ENCODE peak calls at places on chromosomes 12 and 14, in six cellular contexts. One of them, this sample, is unnamed.

GRCh38 chr12:50707396-50707795 is 56.5 kb upstream of the ATF1 start:
- DNase-seq in fibroblast of the aortic adventitia: no peak
- DNase-seq in adrenal gland: no peak
- DNase-seq in cardiac fibroblast: no peak
- DNase-seq in A673: no peak
- DNase-seq in AG10803: no peak
- DNase-seq in this sample: no peak

GRCh38 chr14:60304509-60304908 is 55.5 kb downstream of the PPM1A start:
- DNase-seq in fibroblast of the aortic adventitia: no peak
- DNase-seq in adrenal gland: no peak
- DNase-seq in cardiac fibroblast: no peak
- DNase-seq in A673: no peak
- DNase-seq in AG10803: no peak
- DNase-seq in this sample: no peak

GRCh38 chr12:19298837-19299605 is 140.3 kb upstream of the AEBP2 start:
- DNase-seq in fibroblast of the aortic adventitia: peak; percentile 32
- DNase-seq in adrenal gland: no peak
- DNase-seq in cardiac fibroblast: peak; percentile 12
- DNase-seq in A673: no peak
- DNase-seq in AG10803: no peak
- DNase-seq in this sample: no peak

GRCh38 chr12:20444595-20445170 is 76.3 kb downstream of the PDE3A start:
- DNase-seq in fibroblast of the aortic adventitia: no peak
- DNase-seq in adrenal gland: no peak
- DNase-seq in cardiac fibroblast: no peak
- DNase-seq in A673: peak; percentile 3
- DNase-seq in AG10803: no peak
- DNase-seq in this sample: no peak

GRCh38 chr14:56120091-56120632 is 2.0 kb downstream of the PELI2 start:
- DNase-seq in fibroblast of the aortic adventitia: peak; percentile 74
- DNase-seq in adrenal gland: no peak
- DNase-seq in cardiac fibroblast: peak; percentile 53
- DNase-seq in A673: peak; percentile 48
- DNase-seq in AG10803: peak; percentile 54
- DNase-seq in this sample: peak; percentile 6

GRCh38 chr14:30333934-30334333 is 225.0 kb upstream of the G2E3 start:
- DNase-seq in fibroblast of the aortic adventitia: peak; percentile 35
- DNase-seq in adrenal gland: no peak
- DNase-seq in cardiac fibroblast: peak; percentile 3
- DNase-seq in A673: no peak
- DNase-seq in AG10803: no peak
- DNase-seq in this sample: peak; percentile 1

GRCh38 chr12:121114806-121115205 is 17.9 kb upstream of the P2RX7 start:
- DNase-seq in fibroblast of the aortic adventitia: no peak
- DNase-seq in adrenal gland: no peak
- DNase-seq in cardiac fibroblast: no peak
- DNase-seq in A673: no peak
- DNase-seq in AG10803: no peak
- DNase-seq in this sample: no peak

GRCh38 chr12:6563448-6564050 is 4.5 kb downstream of the NOP2 start:
- DNase-seq in fibroblast of the aortic adventitia: peak; percentile 59
- DNase-seq in adrenal gland: peak; percentile 72
- DNase-seq in cardiac fibroblast: peak; percentile 64
- DNase-seq in A673: peak; percentile 71
- DNase-seq in AG10803: peak; percentile 41
- DNase-seq in this sample: no peak

GRCh38 chr12:104964167-104964566 is 6.1 kb upstream of the SLC41A2 start:
- DNase-seq in fibroblast of the aortic adventitia: no peak
- DNase-seq in adrenal gland: no peak
- DNase-seq in cardiac fibroblast: no peak
- DNase-seq in A673: no peak
- DNase-seq in AG10803: no peak
- DNase-seq in this sample: no peak

GRCh38 chr14:93033983-93034670 is 81.6 kb downstream of the ITPK1 start:
- DNase-seq in fibroblast of the aortic adventitia: no peak
- DNase-seq in adrenal gland: no peak
- DNase-seq in cardiac fibroblast: no peak
- DNase-seq in A673: peak; percentile 19
- DNase-seq in AG10803: no peak
- DNase-seq in this sample: no peak

GRCh38 chr14:89848165-89848564 is 106.4 kb downstream of the EFCAB11 start:
- DNase-seq in fibroblast of the aortic adventitia: peak; percentile 50
- DNase-seq in adrenal gland: no peak
- DNase-seq in cardiac fibroblast: peak; percentile 47
- DNase-seq in A673: no peak
- DNase-seq in AG10803: peak; percentile 36
- DNase-seq in this sample: no peak

GRCh38 chr12:82415402-82415801 is 57.1 kb downstream of the METTL25 start:
- DNase-seq in fibroblast of the aortic adventitia: peak; percentile 4
- DNase-seq in adrenal gland: no peak
- DNase-seq in cardiac fibroblast: peak; percentile 60
- DNase-seq in A673: no peak
- DNase-seq in AG10803: peak; percentile 26
- DNase-seq in this sample: no peak

GRCh38 chr14:43215524-43215923 is 1291.6 kb downstream of the FSCB start:
- DNase-seq in fibroblast of the aortic adventitia: no peak
- DNase-seq in adrenal gland: no peak
- DNase-seq in cardiac fibroblast: no peak
- DNase-seq in A673: no peak
- DNase-seq in AG10803: no peak
- DNase-seq in this sample: no peak

GRCh38 chr12:98291828-98292227 is 223.6 kb upstream of the TMPO start:
- DNase-seq in fibroblast of the aortic adventitia: no peak
- DNase-seq in adrenal gland: no peak
- DNase-seq in cardiac fibroblast: no peak
- DNase-seq in A673: no peak
- DNase-seq in AG10803: no peak
- DNase-seq in this sample: no peak

GRCh38 chr14:101970830-101971400 is 6.5 kb downstream of the DYNC1H1 start:
- DNase-seq in fibroblast of the aortic adventitia: no peak
- DNase-seq in adrenal gland: no peak
- DNase-seq in cardiac fibroblast: no peak
- DNase-seq in A673: no peak
- DNase-seq in AG10803: no peak
- DNase-seq in this sample: no peak

GRCh38 chr14:97262336-97262735 is 465.2 kb downstream of the VRK1 start:
- DNase-seq in fibroblast of the aortic adventitia: no peak
- DNase-seq in adrenal gland: no peak
- DNase-seq in cardiac fibroblast: no peak
- DNase-seq in A673: no peak
- DNase-seq in AG10803: no peak
- DNase-seq in this sample: no peak

GRCh38 chr14:20302042-20302761 is 3.5 kb downstream of the TTC5 start:
- DNase-seq in fibroblast of the aortic adventitia: peak; percentile 25
- DNase-seq in adrenal gland: no peak
- DNase-seq in cardiac fibroblast: peak; percentile 51
- DNase-seq in A673: no peak
- DNase-seq in AG10803: peak; percentile 20
- DNase-seq in this sample: peak; percentile 19

GRCh38 chr14:20794644-20795369 is 7.8 kb downstream of the RNASE1 start:
- DNase-seq in fibroblast of the aortic adventitia: no peak
- DNase-seq in adrenal gland: no peak
- DNase-seq in cardiac fibroblast: no peak
- DNase-seq in A673: no peak
- DNase-seq in AG10803: peak; percentile 24
- DNase-seq in this sample: no peak

GRCh38 chr12:65492997-65493892 is 214.8 kb downstream of the MSRB3 start:
- DNase-seq in fibroblast of the aortic adventitia: no peak
- DNase-seq in adrenal gland: no peak
- DNase-seq in cardiac fibroblast: no peak
- DNase-seq in A673: no peak
- DNase-seq in AG10803: peak; percentile 55
- DNase-seq in this sample: no peak

GRCh38 chr14:89746654-89747053 is 207.9 kb downstream of the EFCAB11 start:
- DNase-seq in fibroblast of the aortic adventitia: no peak
- DNase-seq in adrenal gland: no peak
- DNase-seq in cardiac fibroblast: no peak
- DNase-seq in A673: no peak
- DNase-seq in AG10803: no peak
- DNase-seq in this sample: no peak

GRCh38 chr12:61011767-61012423 is 1248.3 kb upstream of the USP15 start:
- DNase-seq in fibroblast of the aortic adventitia: no peak
- DNase-seq in adrenal gland: no peak
- DNase-seq in cardiac fibroblast: no peak
- DNase-seq in A673: no peak
- DNase-seq in AG10803: no peak
- DNase-seq in this sample: no peak

GRCh38 chr12:23803547-23803946 is 145.9 kb downstream of the SOX5 start:
- DNase-seq in fibroblast of the aortic adventitia: no peak
- DNase-seq in adrenal gland: no peak
- DNase-seq in cardiac fibroblast: no peak
- DNase-seq in A673: peak; percentile 6
- DNase-seq in AG10803: no peak
- DNase-seq in this sample: no peak

GRCh38 chr12:41515953-41516352 is 327.8 kb downstream of the PDZRN4 start:
- DNase-seq in fibroblast of the aortic adventitia: no peak
- DNase-seq in adrenal gland: no peak
- DNase-seq in cardiac fibroblast: no peak
- DNase-seq in A673: no peak
- DNase-seq in AG10803: no peak
- DNase-seq in this sample: no peak

GRCh38 chr12:51269174-51270066 is 795 bp downstream of the SMAGP start:
- DNase-seq in fibroblast of the aortic adventitia: peak; percentile 49
- DNase-seq in adrenal gland: peak; percentile 52
- DNase-seq in cardiac fibroblast: peak; percentile 43
- DNase-seq in A673: peak; percentile 19
- DNase-seq in AG10803: peak; percentile 29
- DNase-seq in this sample: peak; percentile 28

GRCh38 chr14:96362071-96362964 is 823 bp downstream of the ATG2B start:
- DNase-seq in fibroblast of the aortic adventitia: peak; percentile 40
- DNase-seq in adrenal gland: peak; percentile 29
- DNase-seq in cardiac fibroblast: peak; percentile 56
- DNase-seq in A673: peak; percentile 41
- DNase-seq in AG10803: peak; percentile 25
- DNase-seq in this sample: peak; percentile 64

GRCh38 chr12:123077298-123078113 is 73.4 kb downstream of the PITPNM2 start:
- DNase-seq in fibroblast of the aortic adventitia: no peak
- DNase-seq in adrenal gland: no peak
- DNase-seq in cardiac fibroblast: no peak
- DNase-seq in A673: no peak
- DNase-seq in AG10803: no peak
- DNase-seq in this sample: no peak

GRCh38 chr12:92255741-92256140 is 110.1 kb upstream of the BTG1 start:
- DNase-seq in fibroblast of the aortic adventitia: no peak
- DNase-seq in adrenal gland: no peak
- DNase-seq in cardiac fibroblast: no peak
- DNase-seq in A673: no peak
- DNase-seq in AG10803: no peak
- DNase-seq in this sample: no peak

GRCh38 chr12:103469716-103470115 is 26.1 kb downstream of the C12orf42 start:
- DNase-seq in fibroblast of the aortic adventitia: no peak
- DNase-seq in adrenal gland: no peak
- DNase-seq in cardiac fibroblast: no peak
- DNase-seq in A673: no peak
- DNase-seq in AG10803: no peak
- DNase-seq in this sample: no peak

GRCh38 chr12:18564306-18564705 is 173.5 kb downstream of the PLCZ1 start:
- DNase-seq in fibroblast of the aortic adventitia: no peak
- DNase-seq in adrenal gland: no peak
- DNase-seq in cardiac fibroblast: no peak
- DNase-seq in A673: no peak
- DNase-seq in AG10803: no peak
- DNase-seq in this sample: no peak

GRCh38 chr12:87779016-87779415 is 250.2 kb downstream of the C12orf50 start:
- DNase-seq in fibroblast of the aortic adventitia: no peak
- DNase-seq in adrenal gland: no peak
- DNase-seq in cardiac fibroblast: peak; percentile 49
- DNase-seq in A673: no peak
- DNase-seq in AG10803: no peak
- DNase-seq in this sample: no peak
- H3K4me3 ChIP-seq in fibroblast of the aortic adventitia: no peak overlapping the region
- H3K4me3 ChIP-seq in adrenal gland: no peak overlapping the region
- H3K4me3 ChIP-seq in cardiac fibroblast: no peak overlapping the region
- H3K4me3 ChIP-seq in A673: no peak overlapping the region
- H3K4me3 ChIP-seq in AG10803: no peak overlapping the region
- H3K4me3 ChIP-seq in this sample: no peak overlapping the region

GRCh38 chr14:23953464-23954278 is at the start of gene DHRS4:
- DNase-seq in fibroblast of the aortic adventitia: peak; percentile 81
- DNase-seq in adrenal gland: peak; percentile 84
- DNase-seq in cardiac fibroblast: peak; percentile 82
- DNase-seq in A673: peak; percentile 85
- DNase-seq in AG10803: peak; percentile 79
- DNase-seq in this sample: peak; percentile 77

GRCh38 chr14:23950411-23951135 is 3.0 kb upstream of the DHRS4 start:
- DNase-seq in fibroblast of the aortic adventitia: no peak
- DNase-seq in adrenal gland: no peak
- DNase-seq in cardiac fibroblast: no peak
- DNase-seq in A673: no peak
- DNase-seq in AG10803: no peak
- DNase-seq in this sample: no peak

GRCh38 chr14:23951590-23952143 is 1.9 kb upstream of the DHRS4 start:
- DNase-seq in fibroblast of the aortic adventitia: no peak
- DNase-seq in adrenal gland: no peak
- DNase-seq in cardiac fibroblast: no peak
- DNase-seq in A673: no peak
- DNase-seq in AG10803: no peak
- DNase-seq in this sample: no peak
- TF ChIP-seq CTCF in fibroblast of the aortic adventitia: no peak
- TF ChIP-seq CTCF in adrenal gland: no peak
- TF ChIP-seq CTCF in cardiac fibroblast: no peak
- TF ChIP-seq CTCF in A673: peak; percentile 18
- TF ChIP-seq CTCF in AG10803: peak; percentile 3
- TF ChIP-seq CTCF in this sample: no peak

GRCh38 chr14:37587881-37588666 is 7.0 kb downstream of the FOXA1 start:
- DNase-seq in fibroblast of the aortic adventitia: no peak
- DNase-seq in adrenal gland: no peak
- DNase-seq in cardiac fibroblast: no peak
- DNase-seq in A673: no peak
- DNase-seq in AG10803: no peak
- DNase-seq in this sample: no peak
- H3K4me3 ChIP-seq in fibroblast of the aortic adventitia: no peak overlapping the region
- H3K4me3 ChIP-seq in adrenal gland: no peak overlapping the region
- H3K4me3 ChIP-seq in cardiac fibroblast: no peak overlapping the region
- H3K4me3 ChIP-seq in A673: peak overlapping the region; percentile 19
- H3K4me3 ChIP-seq in AG10803: no peak overlapping the region
- H3K4me3 ChIP-seq in this sample: no peak overlapping the region

DNA sequence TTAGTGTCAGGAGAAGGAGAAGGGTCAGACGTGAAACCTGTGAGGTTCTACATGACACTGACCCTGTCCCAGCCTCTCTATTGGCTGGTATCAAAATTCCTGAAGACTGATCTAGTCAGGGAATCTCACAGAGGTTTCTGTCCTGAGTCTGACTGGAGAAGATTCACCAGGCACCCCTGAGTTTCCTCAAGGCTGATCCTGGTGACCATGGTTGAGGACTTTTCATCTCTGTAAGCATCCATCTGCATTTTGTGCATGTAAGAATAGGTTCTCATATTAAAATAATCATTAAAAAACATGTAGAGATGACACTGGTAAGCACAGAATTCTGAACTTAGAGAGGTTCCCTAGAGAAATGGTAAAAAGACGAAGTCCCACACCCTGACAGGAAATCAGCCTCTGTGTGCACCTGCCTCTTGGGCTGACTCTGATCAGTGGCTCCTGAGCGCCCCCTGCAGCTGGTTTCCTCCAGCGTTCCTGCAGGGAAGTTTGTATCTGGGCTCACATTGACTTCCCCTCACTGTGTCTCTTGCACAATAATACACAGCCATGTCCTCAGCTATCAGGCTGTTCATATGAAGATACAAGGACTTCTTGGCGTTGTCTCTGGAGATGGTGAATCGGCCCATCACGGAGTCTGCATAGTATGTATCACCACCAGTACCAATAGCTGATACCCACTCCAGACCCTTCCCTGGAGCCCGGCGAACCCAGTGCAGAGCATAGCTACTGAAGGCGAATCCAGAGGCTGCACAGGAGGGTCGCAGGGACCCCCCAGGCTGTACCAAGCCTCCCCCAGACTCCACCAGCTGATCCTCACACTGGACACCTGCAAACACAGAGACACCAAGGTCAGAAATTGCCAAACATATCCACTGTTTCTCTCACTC is 991.9 kb downstream of the TMEM121 start:
- DNase-seq in fibroblast of the aortic adventitia: no peak
- DNase-seq in adrenal gland: peak; percentile 31
- DNase-seq in cardiac fibroblast: no peak
- DNase-seq in A673: peak; percentile 71
- DNase-seq in AG10803: no peak
- DNase-seq in this sample: no peak
- TF ChIP-seq CTCF in fibroblast of the aortic adventitia: no peak
- TF ChIP-seq CTCF in adrenal gland: peak; percentile 10
- TF ChIP-seq CTCF in cardiac fibroblast: no peak
- TF ChIP-seq CTCF in A673: peak; percentile 70
- TF ChIP-seq CTCF in AG10803: no peak
- TF ChIP-seq CTCF in this sample: no peak

This sample was measured in fibroblast of villous mesenchyme.